ENCODE peak calls at places on chromosomes 13 and 19, in eight cellular contexts. N is suprapubic skin, W is thoracic aorta, F is psoas muscle, Z is progenitor cell of endocrine pancreas, Y is mucosa of descending colon, T is iris pigment epithelial cell, Q is ELR. R is an unnamed sample.

GRCh38 chr13:50387124-50387581 is 371.9 kb downstream of the KCNRG start:
- DNase-seq in F (peak; percentile 82), T (peak; percentile 59), Q (peak; percentile 17), Y (peak; percentile 64), W (no peak), N (no peak), Z (no peak), R (no peak)

GRCh38 chr19:54191671-54192453 is 754 bp downstream of the TSEN34 start:
- DNase-seq in T (peak; percentile 55), N (no peak), Z (no peak), F (no peak), Y (peak; percentile 53), Q (peak; percentile 49), W (no peak), R (no peak)

GRCh38 chr13:23160241-23161175 is 20.3 kb upstream of the SGCG start:
- DNase-seq in W (no peak), T (no peak), N (no peak), Y (no peak), F (no peak), Q (peak; percentile 10), Z (peak; percentile 11), R (no peak)

GRCh38 chr19:50371914-50372475 is 4.3 kb upstream of the NR1H2 start:
- DNase-seq in Q (no peak), F (no peak), Z (no peak), W (no peak), Y (no peak), N (no peak), T (peak; percentile 75), R (no peak)

GRCh38 chr19:33387351-33388230 is 14.1 kb downstream of the CEBPG start:
- DNase-seq in F (peak; percentile 52), W (no peak), Q (no peak), Z (no peak), N (no peak), Y (peak; percentile 26), T (no peak), R (no peak)

GRCh38 chr13:114200673-114201005 is 21.6 kb downstream of the CFAP97D2 start:
- DNase-seq in T (peak; percentile 31), W (no peak), Y (no peak), N (no peak), Q (peak; percentile 5), Z (no peak), F (no peak), R (peak; percentile 25)

GRCh38 chr13:44929691-44930090 is 59.6 kb downstream of the NUFIP1 start:
- DNase-seq in W (no peak), Z (no peak), T (no peak), Y (no peak), F (no peak), Q (no peak), N (no peak), R (no peak)

GRCh38 chr13:114107686-114108081 is 24.7 kb downstream of the RASA3 start:
- DNase-seq in W (no peak), Q (peak; percentile 87), Z (no peak), N (peak; percentile 60), T (peak; percentile 87), Y (peak; percentile 19), F (peak; percentile 87), R (no peak)

GRCh38 chr13:74115138-74115537 is 19.1 kb downstream of the KLF12 start:
- DNase-seq in Y (no peak), Q (peak; percentile 88), T (peak; percentile 90), F (no peak), W (no peak), N (no peak), Z (no peak), R (no peak)

GRCh38 chr19:6754136-6754535 is 13.1 kb downstream of the SH2D3A start:
- DNase-seq in Q (no peak), W (no peak), Y (peak; percentile 62), Z (no peak), N (no peak), T (no peak), F (no peak), R (no peak)

GRCh38 chr19:480016-480855 is 16.1 kb upstream of the MADCAM1 start:
- DNase-seq in F (peak; percentile 89), T (peak; percentile 55), Y (peak; percentile 80), Z (peak; percentile 55), N (no peak), W (peak; percentile 38), Q (peak; percentile 37), R (no peak)

R was measured in iPS DF 19.7.